ENCODE peak calls at places on chromosomes 3 and 15, in four cellular contexts. U is uterus; T is stimulated activated CD4-positive, alpha-beta T cell treated with anti-CD3 and anti-CD28 coated beads, TNF-alpha, amount 100 ng/mL, for 1 hour; P is cerebellar cortex. W is an unnamed sample.

GRCh38 chr15:22844421-22845288 is 6.2 kb downstream of the NIPA2 start:
- DNase-seq in P (no peak), T (no peak), U (no peak), W (no peak)

GRCh38 chr3:156317457-156317856 is 197.1 kb downstream of the KCNAB1 start:
- DNase-seq in P (no peak), T (no peak), U (no peak), W (peak)

GRCh38 chr15:62868507-62868906 is 174.0 kb upstream of the TPM1 start:
- DNase-seq in T (no peak), U (no peak), P (no peak), W (no peak)

GRCh38 chr3:41050149-41050548 is 149.2 kb upstream of the CTNNB1 start:
- DNase-seq in U (no peak), P (no peak), T (no peak), W (no peak)

GRCh38 chr3:52880047-52880446 is 17.3 kb downstream of the STIMATE start:
- DNase-seq in T (no peak), P (no peak), U (no peak), W (no peak)

GRCh38 chr3:159232966-159233365 is 431.1 kb downstream of the MFSD1 start:
- DNase-seq in T (no peak), U (no peak), P (no peak), W (no peak)

GRCh38 chr15:45458746-45459403 is 63.7 kb downstream of the SLC30A4 start:
- DNase-seq in T (peak), U (peak), P (peak), W (peak)

GRCh38 chr3:74443102-74443501 is 171.4 kb downstream of the CNTN3 start:
- DNase-seq in U (no peak), T (no peak), P (no peak), W (peak)

GRCh38 chr15:87712211-87712610 is 544.3 kb downstream of the NTRK3 start:
- DNase-seq in U (peak), P (no peak), T (no peak), W (no peak)

GRCh38 chr15:55829826-55830225 is 86.9 kb upstream of the PRTG start:
- DNase-seq in P (no peak), T (no peak), U (no peak), W (no peak)

GRCh38 chr15:23574742-23575141 is 9.3 kb downstream of the MKRN3 start:
- DNase-seq in T (no peak), P (no peak), U (no peak), W (no peak)

GRCh38 chr3:146375214-146375613 is 94.1 kb downstream of the PLSCR2 start:
- DNase-seq in T (no peak), P (no peak), U (no peak), W (peak)

GRCh38 chr15:29140475-29141172 is 129.0 kb downstream of the NSMCE3 start:
- DNase-seq in P (no peak), U (no peak), T (no peak), W (no peak)

GRCh38 chr15:96253137-96253747 is 77.3 kb upstream of the NR2F2 start:
- DNase-seq in P (no peak), T (no peak), U (no peak), W (no peak)

GRCh38 chr3:158789592-158789991 is 12.3 kb upstream of the MFSD1 start:
- DNase-seq in P (peak), U (no peak), T (no peak), W (peak)

GRCh38 chr3:50256978-50257890 is 11.7 kb upstream of the SEMA3B start:
- DNase-seq in T (no peak), P (peak), U (no peak), W (peak)

GRCh38 chr15:97141360-97141759 is 810.9 kb downstream of the NR2F2 start:
- DNase-seq in T (no peak), U (no peak), P (no peak), W (no peak)

GRCh38 chr3:116140100-116140689 is 305.1 kb downstream of the LSAMP start:
- DNase-seq in T (no peak), P (no peak), U (no peak), W (peak)

GRCh38 chr3:5294360-5294759 is 106.9 kb downstream of the EDEM1 start:
- DNase-seq in T (no peak), U (no peak), P (no peak), W (no peak)